ENCODE peak calls at places on chromosomes 5 and 9, in eight cellular contexts. E is NCI-H510A treated with DMSO at 0.1 percent for 48 hours; O is PC-3; I is NB4; S is Caki2; J is G401; G is WTC11; C is effector CD8-positive, alpha-beta T cell. W is an unnamed sample.
A peak's percentile ranks its signal among the peaks of the same experiment; 100 is the strongest.

GRCh38 chr5:173640166-173640804 is 23.8 kb upstream of the BOD1 start:
- DNase-seq in E (no peak), O (no peak), I (no peak), S (no peak), J (peak; percentile 56), G (no peak), C (no peak), W (no peak)

GRCh38 chr5:170631471-170632195 is 127.8 kb downstream of the KCNIP1 start:
- DNase-seq in E (no peak), O (no peak), I (no peak), S (peak; percentile 57), J (no peak), G (peak; percentile 68), C (no peak), W (peak; percentile 46)

GRCh38 chr9:104868303-104868686 is 59.7 kb downstream of the ABCA1 start:
- DNase-seq in E (no peak), O (no peak), I (no peak), S (no peak), J (no peak), G (no peak), C (no peak), W (no peak)

GRCh38 chr5:119031047-119031886 is 39.6 kb upstream of the DMXL1 start:
- DNase-seq in E (no peak), O (no peak), I (no peak), S (no peak), J (no peak), G (no peak), C (no peak), W (no peak)

GRCh38 chr5:135364416-135365262 is 34.4 kb downstream of the MACROH2A1 start:
- DNase-seq in E (no peak), O (peak; percentile 21), I (no peak), S (no peak), J (no peak), G (no peak), C (no peak), W (no peak)

GRCh38 chr5:176151286-176151685 is 86.9 kb upstream of the SIMC1 start:
- DNase-seq in E (no peak), O (peak; percentile 35), I (no peak), S (no peak), J (no peak), G (no peak), C (no peak), W (no peak)

GRCh38 chr5:134022333-134022732 is 17.6 kb upstream of the VDAC1 start:
- DNase-seq in E (no peak), O (no peak), I (no peak), S (no peak), J (peak; percentile 36), G (no peak), C (no peak), W (no peak)

GRCh38 chr5:126370796-126371718 is 52.2 kb upstream of the GRAMD2B start:
- DNase-seq in E (no peak), O (peak; percentile 83), I (no peak), S (peak; percentile 91), J (peak; percentile 18), G (peak; percentile 16), C (no peak), W (peak; percentile 46)

GRCh38 chr5:163094492-163095180 is 342.8 kb upstream of the CCNG1 start:
- DNase-seq in E (no peak), O (no peak), I (no peak), S (no peak), J (no peak), G (no peak), C (no peak), W (no peak)

GRCh38 chr9:132384376-132384775 is 22.3 kb downstream of the TTF1 start:
- DNase-seq in E (no peak), O (no peak), I (no peak), S (no peak), J (no peak), G (no peak), C (no peak), W (no peak)

GRCh38 chr9:99868845-99869244 is 37.6 kb upstream of the STX17 start:
- DNase-seq in E (no peak), O (no peak), I (peak; percentile 31), S (no peak), J (no peak), G (no peak), C (no peak), W (no peak)

GRCh38 chr9:35790025-35790384 is 1.4 kb upstream of the NPR2 start:
- DNase-seq in E (no peak), O (no peak), I (no peak), S (no peak), J (no peak), G (no peak), C (no peak), W (no peak)

GRCh38 chr5:94397508-94397907 is 220.9 kb downstream of the KIAA0825 start:
- DNase-seq in E (no peak), O (no peak), I (peak; percentile 27), S (no peak), J (no peak), G (no peak), C (no peak), W (no peak)

GRCh38 chr5:45521067-45521466 is 175.1 kb downstream of the HCN1 start:
- DNase-seq in E (no peak), O (peak; percentile 35), I (peak; percentile 49), S (peak; percentile 20), J (peak; percentile 34), G (peak; percentile 72), C (no peak), W (peak; percentile 1)

GRCh38 chr5:31638748-31639418 is at the start of gene PDZD2:
- DNase-seq in E (peak; percentile 84), O (peak; percentile 68), I (peak; percentile 73), S (peak; percentile 86), J (peak; percentile 81), G (peak; percentile 88), C (peak; percentile 46), W (peak; percentile 71)

GRCh38 chr9:133386338-133386737 is 10.2 kb downstream of the STKLD1 start:
- DNase-seq in E (no peak), O (no peak), I (no peak), S (no peak), J (no peak), G (no peak), C (no peak), W (no peak)

GRCh38 chr5:57009811-57010210 is 57.9 kb upstream of the MIER3 start:
- DNase-seq in E (no peak), O (no peak), I (no peak), S (no peak), J (no peak), G (no peak), C (no peak), W (no peak)

GRCh38 chr5:119397518-119398380 is 41.9 kb downstream of the TNFAIP8 start:
- DNase-seq in E (no peak), O (peak; percentile 70), I (peak; percentile 57), S (peak; percentile 55), J (no peak), G (no peak), C (no peak), W (no peak)

GRCh38 chr9:91659529-91660294 is 236.1 kb upstream of the NFIL3 start:
- DNase-seq in E (no peak), O (peak; percentile 23), I (peak; percentile 20), S (no peak), J (peak; percentile 4), G (peak; percentile 46), C (no peak), W (peak; percentile 29)

GRCh38 chr9:32508728-32509127 is 17.3 kb downstream of the RIGI start:
- DNase-seq in E (peak; percentile 34), O (no peak), I (no peak), S (no peak), J (no peak), G (no peak), C (no peak), W (no peak)

GRCh38 chr5:14234204-14234603 is 91.1 kb downstream of the TRIO start:
- DNase-seq in E (no peak), O (no peak), I (no peak), S (no peak), J (no peak), G (no peak), C (no peak), W (no peak)

GRCh38 chr5:115461506-115462290 is 82.9 kb downstream of the FEM1C start:
- DNase-seq in E (no peak), O (peak; percentile 87), I (no peak), S (peak; percentile 69), J (no peak), G (no peak), C (no peak), W (no peak)

GRCh38 chr5:57696005-57696755 is 213.6 kb upstream of the ACTBL2 start:
- DNase-seq in E (no peak), O (no peak), I (no peak), S (no peak), J (no peak), G (no peak), C (no peak), W (no peak)

GRCh38 chr9:105837261-105837660 is 142.9 kb downstream of the TMEM38B start:
- DNase-seq in E (no peak), O (no peak), I (no peak), S (no peak), J (no peak), G (no peak), C (no peak), W (no peak)

GRCh38 chr9:6354072-6354686 is 26.0 kb downstream of the TPD52L3 start:
- DNase-seq in E (peak; percentile 44), O (peak; percentile 54), I (peak; percentile 85), S (peak; percentile 33), J (peak; percentile 43), G (peak; percentile 19), C (no peak), W (peak; percentile 37)

W was measured in HuH-7.